ENCODE peak calls at places on chromosomes 13 and 19, in ten cellular contexts. W is stimulated activated CD8-positive, alpha-beta memory T cell treated with anti-CD3 and anti-CD28 coated beads, Interleukin-2, amount 100 ng/mL, for 48 hours; X is naive thymus-derived CD4-positive, alpha-beta T cell; I is neural crest cell; M is endothelial cell; N is activated effector memory CD4-positive, alpha-beta T cell treated with Interleukin-2 at 50 U/mL for 16 hours; A is PC-3; G is HEK293T; U is stimulated activated CD4-positive, alpha-beta T cell treated with anti-CD3 and anti-CD28 coated beads, Interleukin-15, amount 100 ng/mL, for 1 hour; Z is myocyte. P is an unnamed sample.

GRCh38 chr19:47070756-47071155 is 22.3 kb upstream of the TMEM160 start:
- DNase-seq in X (no peak), A (no peak), U (no peak), G (no peak), M (no peak), W (no peak), I (no peak), N (no peak), Z (no peak), P (no peak)

GRCh38 chr19:46954502-46955004 is 65.1 kb upstream of the NPAS1 start:
- DNase-seq in G (no peak), X (no peak), M (no peak), N (no peak), U (no peak), W (no peak), A (no peak), I (no peak), Z (no peak), P (no peak)

GRCh38 chr19:55173717-55174409 is 6.2 kb downstream of the SYT5 start:
- DNase-seq in I (peak), W (peak), M (peak), Z (peak), X (no peak), U (no peak), A (peak), G (peak), N (no peak), P (peak)

GRCh38 chr19:51726049-51726448 is 2.3 kb upstream of the HAS1 start:
- DNase-seq in G (no peak), Z (peak), U (no peak), I (no peak), W (no peak), M (no peak), A (no peak), X (no peak), N (no peak), P (no peak)

GRCh38 chr19:9250630-9251029 is at the start of gene OR7E24:
- DNase-seq in M (no peak), Z (no peak), U (no peak), X (no peak), A (no peak), G (no peak), I (no peak), N (no peak), W (no peak), P (no peak)

GRCh38 chr13:27461940-27462584 is 11.7 kb upstream of the MTIF3 start:
- DNase-seq in X (no peak), M (no peak), U (no peak), I (no peak), N (no peak), G (no peak), A (no peak), Z (no peak), W (no peak), P (no peak)

GRCh38 chr13:90055121-90055520 is 1292.4 kb upstream of the MIR17HG start:
- DNase-seq in G (no peak), I (no peak), X (no peak), N (no peak), M (no peak), W (no peak), Z (peak), U (no peak), A (peak), P (peak)

GRCh38 chr13:34116651-34117050 is 298.7 kb downstream of the RFC3 start:
- DNase-seq in I (no peak), G (no peak), Z (no peak), A (no peak), M (no peak), N (no peak), U (no peak), W (no peak), X (no peak), P (no peak)

GRCh38 chr19:2237869-2238153 is 1.2 kb downstream of the SF3A2 start:
- DNase-seq in G (no peak), M (no peak), X (no peak), I (no peak), A (no peak), N (no peak), Z (no peak), U (no peak), W (no peak), P (no peak)

GRCh38 chr13:95754069-95754468 is 77.1 kb downstream of the DNAJC3 start:
- DNase-seq in N (no peak), A (no peak), I (no peak), W (no peak), Z (no peak), M (no peak), X (no peak), U (no peak), G (no peak), P (no peak)

GRCh38 chr13:60138674-60139073 is 25.1 kb downstream of the DIAPH3 start:
- DNase-seq in U (no peak), W (no peak), I (no peak), X (no peak), G (no peak), Z (no peak), M (no peak), N (no peak), A (no peak), P (no peak)

GRCh38 chr19:8334458-8335342 is 8.4 kb downstream of the KANK3 start:
- DNase-seq in N (no peak), I (peak), A (peak), U (no peak), X (no peak), M (peak), Z (peak), W (no peak), G (peak), P (peak)

GRCh38 chr13:73364706-73365105 is 305.9 kb downstream of the KLF5 start:
- DNase-seq in G (no peak), N (no peak), M (no peak), W (no peak), U (no peak), Z (no peak), X (no peak), A (no peak), I (no peak), P (peak)

GRCh38 chr19:16594131-16594586 is 21.9 kb upstream of the SLC35E1 start:
- DNase-seq in N (peak), W (peak), U (no peak), A (no peak), I (no peak), X (no peak), Z (no peak), M (no peak), G (no peak), P (no peak)